ENCODE peak calls at places on chromosomes 7 and 10, in four cellular contexts. One of them, this sample, is unnamed.

GRCh38 chr10:132631348-132631735 is 93.8 kb downstream of the INPP5A start:
- DNase-seq in H1: no peak
- DNase-seq in A549: no peak
- DNase-seq in SK-N-SH: no peak
- DNase-seq in this sample: no peak

GRCh38 chr7:44727346-44728262 is 21.0 kb upstream of the ZMIZ2 start:
- DNase-seq in H1: no peak
- DNase-seq in A549: no peak
- DNase-seq in SK-N-SH: no peak
- DNase-seq in this sample: peak; percentile 80

GRCh38 chr7:29989257-29989995 is at the start of gene SCRN1:
- DNase-seq in H1: peak; percentile 70
- DNase-seq in A549: peak; percentile 51
- DNase-seq in SK-N-SH: peak; percentile 99
- DNase-seq in this sample: peak; percentile 39

GRCh38 chr10:11875499-11876281 is 52.5 kb downstream of the PROSER2 start:
- DNase-seq in H1: no peak
- DNase-seq in A549: peak; percentile 98
- DNase-seq in SK-N-SH: no peak
- DNase-seq in this sample: peak; percentile 48

GRCh38 chr10:110637558-110638053 is 6.5 kb upstream of the RBM20 start:
- DNase-seq in H1: no peak
- DNase-seq in A549: peak; percentile 34
- DNase-seq in SK-N-SH: peak; percentile 25
- DNase-seq in this sample: no peak

GRCh38 chr10:8316284-8316683 is 261.8 kb downstream of the GATA3 start:
- DNase-seq in H1: no peak
- DNase-seq in A549: no peak
- DNase-seq in SK-N-SH: no peak
- DNase-seq in this sample: no peak

GRCh38 chr7:20513341-20513740 is 102.1 kb upstream of the ABCB5 start:
- DNase-seq in H1: no peak
- DNase-seq in A549: no peak
- DNase-seq in SK-N-SH: no peak
- DNase-seq in this sample: no peak

GRCh38 chr7:150428671-150429451 is 21.6 kb upstream of the GIMAP8 start:
- DNase-seq in H1: peak; percentile 49
- DNase-seq in A549: peak; percentile 69
- DNase-seq in SK-N-SH: no peak
- DNase-seq in this sample: no peak

GRCh38 chr7:37208528-37208927 is 240.1 kb downstream of the ELMO1 start:
- DNase-seq in H1: no peak
- DNase-seq in A549: peak; percentile 56
- DNase-seq in SK-N-SH: peak; percentile 73
- DNase-seq in this sample: peak; percentile 73

GRCh38 chr10:101301111-101301731 is 52.7 kb upstream of the BTRC start:
- DNase-seq in H1: peak; percentile 70
- DNase-seq in A549: peak; percentile 73
- DNase-seq in SK-N-SH: no peak
- DNase-seq in this sample: peak; percentile 44

GRCh38 chr7:157046681-157047080 is 36.2 kb upstream of the MNX1 start:
- DNase-seq in H1: peak; percentile 31
- DNase-seq in A549: no peak
- DNase-seq in SK-N-SH: no peak
- DNase-seq in this sample: no peak

GRCh38 chr7:124784879-124785818 is 19.6 kb upstream of the GPR37 start:
- DNase-seq in H1: no peak
- DNase-seq in A549: peak; percentile 62
- DNase-seq in SK-N-SH: peak; percentile 76
- DNase-seq in this sample: peak; percentile 76

GRCh38 chr7:17844022-17844421 is 96.3 kb downstream of the SNX13 start:
- DNase-seq in H1: no peak
- DNase-seq in A549: no peak
- DNase-seq in SK-N-SH: no peak
- DNase-seq in this sample: peak; percentile 15

GRCh38 chr7:17845197-17845547 is 95.1 kb downstream of the SNX13 start:
- DNase-seq in H1: no peak
- DNase-seq in A549: no peak
- DNase-seq in SK-N-SH: no peak
- DNase-seq in this sample: no peak

GRCh38 chr7:17844514-17845196 is 95.6 kb downstream of the SNX13 start:
- DNase-seq in H1: no peak
- DNase-seq in A549: no peak
- DNase-seq in SK-N-SH: no peak
- DNase-seq in this sample: no peak

GRCh38 chr7:17846935-17847334 is 93.4 kb downstream of the SNX13 start:
- DNase-seq in H1: no peak
- DNase-seq in A549: no peak
- DNase-seq in SK-N-SH: no peak
- DNase-seq in this sample: no peak

DNA sequence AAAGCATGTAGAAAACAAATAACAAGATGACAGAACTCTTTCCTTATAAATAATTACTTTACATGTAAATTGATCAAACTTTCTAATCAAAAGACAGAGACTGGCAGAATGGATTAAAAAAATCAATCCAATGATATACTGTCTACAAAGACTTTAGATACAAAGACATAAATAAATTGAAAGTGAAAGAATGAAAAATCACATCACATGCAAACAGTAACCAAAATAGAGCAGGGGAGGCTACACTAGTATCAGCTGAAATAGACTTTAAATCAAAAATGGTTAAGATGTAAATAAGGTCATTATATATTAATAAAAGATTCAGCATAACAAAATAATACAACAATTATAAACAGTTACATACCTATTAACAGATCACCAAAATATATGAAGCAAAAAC is 97.3 kb downstream of the SNX13 start:
- DNase-seq in H1: no peak
- DNase-seq in A549: no peak
- DNase-seq in SK-N-SH: no peak
- DNase-seq in this sample: no peak
- TF ChIP-seq MAX in H1: no peak
- TF ChIP-seq MAX in A549: no peak
- TF ChIP-seq MAX in SK-N-SH: no peak
- TF ChIP-seq MAX in this sample: no peak

GRCh38 chr10:122492006-122492405 is 30.7 kb downstream of the HTRA1 start:
- DNase-seq in H1: no peak
- DNase-seq in A549: no peak
- DNase-seq in SK-N-SH: no peak
- DNase-seq in this sample: no peak

GRCh38 chr10:122487231-122487765 is 25.9 kb downstream of the HTRA1 start:
- DNase-seq in H1: no peak
- DNase-seq in A549: no peak
- DNase-seq in SK-N-SH: no peak
- DNase-seq in this sample: no peak

GRCh38 chr10:122492955-122493597 is 31.7 kb downstream of the HTRA1 start:
- DNase-seq in H1: no peak
- DNase-seq in A549: no peak
- DNase-seq in SK-N-SH: no peak
- DNase-seq in this sample: no peak

GRCh38 chr10:122490786-122491680 is 29.7 kb downstream of the HTRA1 start:
- DNase-seq in H1: no peak
- DNase-seq in A549: no peak
- DNase-seq in SK-N-SH: no peak
- DNase-seq in this sample: no peak

GRCh38 chr10:122490268-122490667 is 28.9 kb downstream of the HTRA1 start:
- DNase-seq in H1: no peak
- DNase-seq in A549: no peak
- DNase-seq in SK-N-SH: no peak
- DNase-seq in this sample: no peak
- TF ChIP-seq MAX in H1: no peak
- TF ChIP-seq MAX in A549: no peak
- TF ChIP-seq MAX in SK-N-SH: no peak
- TF ChIP-seq MAX in this sample: no peak

GRCh38 chr10:24884793-24885192 is 67.6 kb downstream of the PRTFDC1 start:
- DNase-seq in H1: no peak
- DNase-seq in A549: no peak
- DNase-seq in SK-N-SH: no peak
- DNase-seq in this sample: no peak
- TF ChIP-seq MAX in H1: no peak
- TF ChIP-seq MAX in A549: no peak
- TF ChIP-seq MAX in SK-N-SH: no peak
- TF ChIP-seq MAX in this sample: no peak

GRCh38 chr7:35993663-35994622 is 159.1 kb upstream of the EEPD1 start:
- DNase-seq in H1: no peak
- DNase-seq in A549: peak; percentile 81
- DNase-seq in SK-N-SH: no peak
- DNase-seq in this sample: no peak
- TF ChIP-seq MAX in H1: no peak
- TF ChIP-seq MAX in A549: no peak
- TF ChIP-seq MAX in SK-N-SH: no peak
- TF ChIP-seq MAX in this sample: no peak

GRCh38 chr10:27801171-27801785 is 55.7 kb upstream of the MKX start:
- DNase-seq in H1: no peak
- DNase-seq in A549: no peak
- DNase-seq in SK-N-SH: no peak
- DNase-seq in this sample: no peak

GRCh38 chr10:27804136-27804535 is 58.5 kb upstream of the MKX start:
- DNase-seq in H1: no peak
- DNase-seq in A549: no peak
- DNase-seq in SK-N-SH: no peak
- DNase-seq in this sample: no peak

GRCh38 chr10:27805215-27805614 is 59.6 kb upstream of the MKX start:
- DNase-seq in H1: no peak
- DNase-seq in A549: no peak
- DNase-seq in SK-N-SH: no peak
- DNase-seq in this sample: no peak
- TF ChIP-seq MAX in H1: no peak
- TF ChIP-seq MAX in A549: no peak
- TF ChIP-seq MAX in SK-N-SH: no peak
- TF ChIP-seq MAX in this sample: no peak

GRCh38 chr10:130459011-130459410 is 322.8 kb downstream of the GLRX3 start:
- DNase-seq in H1: peak; percentile 2
- DNase-seq in A549: no peak
- DNase-seq in SK-N-SH: no peak
- DNase-seq in this sample: no peak
- TF ChIP-seq MAX in H1: no peak
- TF ChIP-seq MAX in A549: no peak
- TF ChIP-seq MAX in SK-N-SH: no peak
- TF ChIP-seq MAX in this sample: no peak

GRCh38 chr7:159023746-159024145 is 120.9 kb downstream of the VIPR2 start:
- DNase-seq in H1: no peak
- DNase-seq in A549: no peak
- DNase-seq in SK-N-SH: no peak
- DNase-seq in this sample: no peak

GRCh38 chr7:159023216-159023615 is 121.5 kb downstream of the VIPR2 start:
- DNase-seq in H1: no peak
- DNase-seq in A549: no peak
- DNase-seq in SK-N-SH: no peak
- DNase-seq in this sample: no peak

GRCh38 chr7:159022238-159022993 is 122.3 kb downstream of the VIPR2 start:
- DNase-seq in H1: no peak
- DNase-seq in A549: peak; percentile 41
- DNase-seq in SK-N-SH: no peak
- DNase-seq in this sample: no peak

GRCh38 chr7:159019111-159019510 is 125.6 kb downstream of the VIPR2 start:
- DNase-seq in H1: no peak
- DNase-seq in A549: no peak
- DNase-seq in SK-N-SH: no peak
- DNase-seq in this sample: no peak

GRCh38 chr7:159020987-159021386 is 123.7 kb downstream of the VIPR2 start:
- DNase-seq in H1: peak; percentile 86
- DNase-seq in A549: peak; percentile 70
- DNase-seq in SK-N-SH: no peak
- DNase-seq in this sample: no peak
- TF ChIP-seq MAX in H1: no peak
- TF ChIP-seq MAX in A549: no peak
- TF ChIP-seq MAX in SK-N-SH: no peak
- TF ChIP-seq MAX in this sample: no peak

This sample was measured in endothelial cell of umbilical vein.